ENCODE peak calls at places on chromosome 17, in ten cellular contexts. S, K, V, Q, E, Z, T, R, X and D are unnamed samples.

GRCh38 chr17:9900744-9901143 is 4.3 kb downstream of the RCVRN start:
- DNase-seq in S (no peak), K (no peak), V (no peak), Q (no peak), E (peak; percentile 56), Z (no peak), T (peak; percentile 79), R (no peak), X (no peak), D (no peak)

GRCh38 chr17:75487351-75488070 is 27.8 kb downstream of the CASKIN2 start:
- DNase-seq in S (peak; percentile 50), K (peak; percentile 17), V (no peak), Q (peak; percentile 36), E (peak; percentile 23), Z (no peak), T (no peak), R (peak; percentile 41), X (peak; percentile 8), D (no peak)

GRCh38 chr17:1627219-1627986 is 1.2 kb downstream of the SLC43A2 start:
- DNase-seq in S (no peak), K (no peak), V (no peak), Q (no peak), E (no peak), Z (no peak), T (no peak), R (no peak), X (no peak), D (no peak)

GRCh38 chr17:82229686-82230626 is 1.1 kb downstream of the SLC16A3 start:
- DNase-seq in S (no peak), K (no peak), V (no peak), Q (no peak), E (peak; percentile 48), Z (no peak), T (no peak), R (no peak), X (no peak), D (no peak)

GRCh38 chr17:28549274-28550132 is 2.9 kb downstream of the UNC119 start:
- DNase-seq in S (peak; percentile 68), K (peak; percentile 56), V (peak; percentile 18), Q (no peak), E (no peak), Z (no peak), T (no peak), R (no peak), X (peak; percentile 27), D (no peak)

GRCh38 chr17:42775534-42776098 is 2.4 kb downstream of the VPS25 start:
- DNase-seq in S (no peak), K (no peak), V (no peak), Q (no peak), E (peak; percentile 76), Z (no peak), T (peak; percentile 76), R (peak; percentile 33), X (no peak), D (peak; percentile 77)

GRCh38 chr17:2898255-2898926 is 102.2 kb downstream of the RAP1GAP2 start:
- DNase-seq in S (no peak), K (no peak), V (no peak), Q (no peak), E (no peak), Z (no peak), T (no peak), R (no peak), X (no peak), D (no peak)

GRCh38 chr17:48241131-48241591 is 133.6 kb downstream of the SNX11 start:
- DNase-seq in S (peak; percentile 19), K (no peak), V (no peak), Q (peak; percentile 13), E (peak; percentile 96), Z (peak; percentile 34), T (peak; percentile 93), R (peak; percentile 81), X (no peak), D (peak; percentile 62)

GRCh38 chr17:81664051-81664470 is 2.3 kb downstream of the OXLD1 start:
- DNase-seq in S (peak; percentile 25), K (no peak), V (no peak), Q (no peak), E (no peak), Z (no peak), T (no peak), R (no peak), X (no peak), D (peak; percentile 64)

GRCh38 chr17:76515291-76515949 is 14.2 kb upstream of the RHBDF2 start:
- DNase-seq in S (peak; percentile 79), K (peak; percentile 73), V (peak; percentile 72), Q (peak; percentile 68), E (peak; percentile 91), Z (peak; percentile 95), T (peak; percentile 91), R (no peak), X (peak; percentile 65), D (peak; percentile 75)

GRCh38 chr17:68346448-68346847 is 55.2 kb downstream of the ARSG start:
- DNase-seq in S (peak; percentile 79), K (peak; percentile 33), V (peak; percentile 38), Q (peak; percentile 31), E (no peak), Z (no peak), T (no peak), R (no peak), X (peak; percentile 25), D (no peak)

GRCh38 chr17:33972756-33973155 is 282.3 kb upstream of the CCL2 start:
- DNase-seq in S (no peak), K (no peak), V (no peak), Q (no peak), E (no peak), Z (no peak), T (no peak), R (no peak), X (no peak), D (no peak)

GRCh38 chr17:57445772-57446472 is 189.6 kb downstream of the MSI2 start:
- DNase-seq in S (no peak), K (no peak), V (no peak), Q (no peak), E (no peak), Z (no peak), T (no peak), R (no peak), X (no peak), D (no peak)

GRCh38 chr17:70332811-70333210 is 163.5 kb downstream of the KCNJ2 start:
- DNase-seq in S (no peak), K (no peak), V (no peak), Q (no peak), E (no peak), Z (no peak), T (no peak), R (no peak), X (no peak), D (no peak)

GRCh38 chr17:21287703-21288449 is 3.4 kb downstream of the MAP2K3 start:
- DNase-seq in S (peak; percentile 97), K (peak; percentile 93), V (peak; percentile 90), Q (peak; percentile 95), E (peak; percentile 98), Z (peak; percentile 76), T (peak; percentile 99), R (no peak), X (peak; percentile 91), D (peak; percentile 99)

GRCh38 chr17:74998783-74999182 is 11.4 kb downstream of the CDR2L start:
- DNase-seq in S (no peak), K (no peak), V (no peak), Q (peak; percentile 41), E (no peak), Z (no peak), T (no peak), R (no peak), X (no peak), D (no peak)

GRCh38 chr17:63961355-63962207 is 11.1 kb downstream of the SCN4A start:
- DNase-seq in S (peak; percentile 55), K (peak; percentile 38), V (no peak), Q (peak; percentile 74), E (peak; percentile 74), Z (no peak), T (peak; percentile 66), R (peak; percentile 98), X (no peak), D (peak; percentile 78)

GRCh38 chr17:61018938-61019337 is 341.3 kb downstream of the BCAS3 start:
- DNase-seq in S (no peak), K (no peak), V (no peak), Q (no peak), E (no peak), Z (no peak), T (no peak), R (peak; percentile 20), X (no peak), D (no peak)

GRCh38 chr17:48429156-48429555 is 858 bp downstream of the SKAP1 start:
- DNase-seq in S (peak; percentile 27), K (no peak), V (no peak), Q (no peak), E (no peak), Z (no peak), T (no peak), R (peak; percentile 45), X (no peak), D (no peak)

GRCh38 chr17:74274060-74274702 is at the start of gene DNAI2:
- DNase-seq in S (peak; percentile 16), K (peak; percentile 27), V (no peak), Q (peak; percentile 52), E (no peak), Z (no peak), T (no peak), R (peak; percentile 62), X (no peak), D (no peak)

GRCh38 chr17:69326302-69327059 is 452 bp downstream of the ABCA5 start:
- DNase-seq in S (peak; percentile 1), K (no peak), V (no peak), Q (no peak), E (peak; percentile 55), Z (peak; percentile 4), T (peak; percentile 49), R (peak; percentile 11), X (no peak), D (peak; percentile 1)

GRCh38 chr17:4161560-4162221 is 18.7 kb downstream of the CYB5D2 start:
- DNase-seq in S (no peak), K (no peak), V (no peak), Q (no peak), E (no peak), Z (no peak), T (no peak), R (peak; percentile 84), X (no peak), D (no peak)

GRCh38 chr17:44831270-44831770 is 1.2 kb upstream of the GJC1 start:
- DNase-seq in S (no peak), K (no peak), V (no peak), Q (no peak), E (no peak), Z (no peak), T (no peak), R (peak; percentile 31), X (no peak), D (no peak)

GRCh38 chr17:50144346-50144745 is 6.1 kb downstream of the PPP1R9B start:
- DNase-seq in S (no peak), K (no peak), V (no peak), Q (no peak), E (no peak), Z (no peak), T (no peak), R (no peak), X (no peak), D (no peak)

GRCh38 chr17:9226130-9226793 is 205.0 kb downstream of the NTN1 start:
- DNase-seq in S (no peak), K (no peak), V (no peak), Q (no peak), E (no peak), Z (no peak), T (no peak), R (no peak), X (no peak), D (no peak)

GRCh38 chr17:61625564-61625963 is 34.5 kb upstream of the NACA2 start:
- DNase-seq in S (no peak), K (no peak), V (no peak), Q (no peak), E (no peak), Z (no peak), T (no peak), R (no peak), X (no peak), D (no peak)

GRCh38 chr17:17751489-17751995 is 70.3 kb downstream of the RAI1 start:
- DNase-seq in S (no peak), K (peak; percentile 30), V (no peak), Q (no peak), E (no peak), Z (no peak), T (peak; percentile 14), R (no peak), X (no peak), D (no peak)

GRCh38 chr17:19346351-19347255 is 15.9 kb downstream of the B9D1 start:
- DNase-seq in S (no peak), K (no peak), V (no peak), Q (peak; percentile 67), E (peak; percentile 74), Z (peak; percentile 69), T (peak; percentile 81), R (no peak), X (no peak), D (peak; percentile 79)